ENCODE peak calls at places on chromosomes 13 and 19, in ten cellular contexts. One of them, this sample, is unnamed.

GRCh38 chr13:36774895-36775294 is 44.1 kb upstream of the RFXAP start:
- DNase-seq in Caco-2: no peak
- DNase-seq in upper lobe of left lung: no peak
- DNase-seq in Calu3: no peak
- DNase-seq in cardiac muscle cell: peak
- DNase-seq in mammary epithelial cell: no peak
- DNase-seq in pancreas: no peak
- DNase-seq in foreskin keratinocyte: no peak
- DNase-seq in endodermal cell: no peak
- DNase-seq in AG10803: no peak
- DNase-seq in this sample: no peak

GRCh38 chr13:33740134-33740538 is 77.8 kb upstream of the RFC3 start:
- DNase-seq in Caco-2: no peak
- DNase-seq in upper lobe of left lung: no peak
- DNase-seq in Calu3: no peak
- DNase-seq in cardiac muscle cell: peak
- DNase-seq in mammary epithelial cell: peak
- DNase-seq in pancreas: no peak
- DNase-seq in foreskin keratinocyte: no peak
- DNase-seq in endodermal cell: no peak
- DNase-seq in AG10803: peak
- DNase-seq in this sample: no peak

GRCh38 chr13:35388979-35389378 is 87.5 kb downstream of the MAB21L1 start:
- DNase-seq in Caco-2: no peak
- DNase-seq in upper lobe of left lung: no peak
- DNase-seq in Calu3: no peak
- DNase-seq in cardiac muscle cell: peak
- DNase-seq in mammary epithelial cell: no peak
- DNase-seq in pancreas: no peak
- DNase-seq in foreskin keratinocyte: no peak
- DNase-seq in endodermal cell: no peak
- DNase-seq in AG10803: peak
- DNase-seq in this sample: no peak

GRCh38 chr19:39746836-39747529 is 9.2 kb upstream of the CLC start:
- DNase-seq in Caco-2: no peak
- DNase-seq in upper lobe of left lung: no peak
- DNase-seq in Calu3: no peak
- DNase-seq in cardiac muscle cell: no peak
- DNase-seq in mammary epithelial cell: no peak
- DNase-seq in pancreas: peak
- DNase-seq in foreskin keratinocyte: no peak
- DNase-seq in endodermal cell: peak
- DNase-seq in AG10803: no peak
- DNase-seq in this sample: no peak

GRCh38 chr19:35883920-35884319 is 15.5 kb downstream of the APLP1 start:
- DNase-seq in Caco-2: no peak
- DNase-seq in upper lobe of left lung: no peak
- DNase-seq in Calu3: no peak
- DNase-seq in cardiac muscle cell: no peak
- DNase-seq in mammary epithelial cell: no peak
- DNase-seq in pancreas: no peak
- DNase-seq in foreskin keratinocyte: no peak
- DNase-seq in endodermal cell: no peak
- DNase-seq in AG10803: no peak
- DNase-seq in this sample: no peak

GRCh38 chr13:105773887-105774538 is 761.4 kb downstream of the EFNB2 start:
- DNase-seq in Caco-2: peak
- DNase-seq in upper lobe of left lung: no peak
- DNase-seq in Calu3: peak
- DNase-seq in cardiac muscle cell: peak
- DNase-seq in mammary epithelial cell: no peak
- DNase-seq in pancreas: no peak
- DNase-seq in foreskin keratinocyte: peak
- DNase-seq in endodermal cell: no peak
- DNase-seq in AG10803: no peak
- DNase-seq in this sample: no peak

GRCh38 chr19:40413291-40413994 is at the start of gene PRX:
- DNase-seq in Caco-2: no peak
- DNase-seq in upper lobe of left lung: no peak
- DNase-seq in Calu3: no peak
- DNase-seq in cardiac muscle cell: no peak
- DNase-seq in mammary epithelial cell: no peak
- DNase-seq in pancreas: no peak
- DNase-seq in foreskin keratinocyte: no peak
- DNase-seq in endodermal cell: peak
- DNase-seq in AG10803: no peak
- DNase-seq in this sample: no peak

GRCh38 chr19:8473652-8474476 is 28.6 kb downstream of the PRAM1 start:
- DNase-seq in Caco-2: no peak
- DNase-seq in upper lobe of left lung: no peak
- DNase-seq in Calu3: no peak
- DNase-seq in cardiac muscle cell: no peak
- DNase-seq in mammary epithelial cell: no peak
- DNase-seq in pancreas: no peak
- DNase-seq in foreskin keratinocyte: no peak
- DNase-seq in endodermal cell: no peak
- DNase-seq in AG10803: no peak
- DNase-seq in this sample: no peak

GRCh38 chr13:54241719-54242118 is 1213.1 kb downstream of the OLFM4 start:
- DNase-seq in Caco-2: no peak
- DNase-seq in upper lobe of left lung: no peak
- DNase-seq in Calu3: no peak
- DNase-seq in cardiac muscle cell: no peak
- DNase-seq in mammary epithelial cell: no peak
- DNase-seq in pancreas: no peak
- DNase-seq in foreskin keratinocyte: peak
- DNase-seq in endodermal cell: no peak
- DNase-seq in AG10803: no peak
- DNase-seq in this sample: no peak

GRCh38 chr13:113058988-113059850 is 46.4 kb upstream of the F7 start:
- DNase-seq in Caco-2: no peak
- DNase-seq in upper lobe of left lung: peak
- DNase-seq in Calu3: no peak
- DNase-seq in cardiac muscle cell: peak
- DNase-seq in mammary epithelial cell: no peak
- DNase-seq in pancreas: no peak
- DNase-seq in foreskin keratinocyte: peak
- DNase-seq in endodermal cell: no peak
- DNase-seq in AG10803: no peak
- DNase-seq in this sample: no peak

GRCh38 chr13:89029062-89029461 is 1357.9 kb downstream of the SLITRK5 start:
- DNase-seq in Caco-2: no peak
- DNase-seq in upper lobe of left lung: no peak
- DNase-seq in Calu3: no peak
- DNase-seq in cardiac muscle cell: no peak
- DNase-seq in mammary epithelial cell: no peak
- DNase-seq in pancreas: no peak
- DNase-seq in foreskin keratinocyte: no peak
- DNase-seq in endodermal cell: no peak
- DNase-seq in AG10803: no peak
- DNase-seq in this sample: no peak

GRCh38 chr13:30714629-30715028 is 20.7 kb upstream of the ALOX5AP start:
- DNase-seq in Caco-2: no peak
- DNase-seq in upper lobe of left lung: no peak
- DNase-seq in Calu3: no peak
- DNase-seq in cardiac muscle cell: no peak
- DNase-seq in mammary epithelial cell: no peak
- DNase-seq in pancreas: no peak
- DNase-seq in foreskin keratinocyte: no peak
- DNase-seq in endodermal cell: peak
- DNase-seq in AG10803: no peak
- DNase-seq in this sample: no peak

GRCh38 chr19:48608798-48609263 is 2.3 kb downstream of the SPACA4 start:
- DNase-seq in Caco-2: peak
- DNase-seq in upper lobe of left lung: no peak
- DNase-seq in Calu3: peak
- DNase-seq in cardiac muscle cell: peak
- DNase-seq in mammary epithelial cell: no peak
- DNase-seq in pancreas: no peak
- DNase-seq in foreskin keratinocyte: no peak
- DNase-seq in endodermal cell: peak
- DNase-seq in AG10803: peak
- DNase-seq in this sample: no peak
- TF ChIP-seq CTCF in Caco-2: peak
- TF ChIP-seq CTCF in upper lobe of left lung: peak
- TF ChIP-seq CTCF in Calu3: peak
- TF ChIP-seq CTCF in cardiac muscle cell: peak
- TF ChIP-seq CTCF in mammary epithelial cell: peak
- TF ChIP-seq CTCF in pancreas: no peak
- TF ChIP-seq CTCF in foreskin keratinocyte: peak
- TF ChIP-seq CTCF in endodermal cell: peak
- TF ChIP-seq CTCF in AG10803: peak
- TF ChIP-seq CTCF in this sample: peak

GRCh38 chr13:39306639-39307589 is 268.7 kb downstream of the NHLRC3 start:
- DNase-seq in Caco-2: no peak
- DNase-seq in upper lobe of left lung: no peak
- DNase-seq in Calu3: no peak
- DNase-seq in cardiac muscle cell: no peak
- DNase-seq in mammary epithelial cell: no peak
- DNase-seq in pancreas: no peak
- DNase-seq in foreskin keratinocyte: no peak
- DNase-seq in endodermal cell: no peak
- DNase-seq in AG10803: no peak
- DNase-seq in this sample: no peak
- TF ChIP-seq CTCF in Caco-2: no peak
- TF ChIP-seq CTCF in upper lobe of left lung: no peak
- TF ChIP-seq CTCF in Calu3: no peak
- TF ChIP-seq CTCF in cardiac muscle cell: no peak
- TF ChIP-seq CTCF in mammary epithelial cell: no peak
- TF ChIP-seq CTCF in pancreas: no peak
- TF ChIP-seq CTCF in foreskin keratinocyte: no peak
- TF ChIP-seq CTCF in endodermal cell: no peak
- TF ChIP-seq CTCF in AG10803: no peak
- TF ChIP-seq CTCF in this sample: no peak

DNA sequence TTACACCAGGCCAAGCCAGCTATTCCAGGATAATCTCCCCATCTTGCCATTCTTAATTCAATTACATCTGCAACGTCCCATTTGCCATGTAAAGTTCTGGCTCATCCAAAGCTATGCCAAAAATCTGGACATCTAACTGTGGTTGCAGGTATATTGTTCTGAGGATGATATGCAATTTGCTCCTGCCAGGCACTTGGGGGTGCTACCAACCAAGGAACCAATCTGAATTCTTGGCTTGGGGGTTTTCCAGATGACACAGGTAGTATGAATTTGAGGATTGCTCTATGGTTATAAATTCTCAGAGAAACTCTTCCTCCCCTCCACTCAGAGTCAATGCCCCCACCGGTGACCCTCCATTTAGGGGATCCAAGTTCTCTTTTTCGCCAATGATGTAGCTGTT is 33.0 kb downstream of the CRYL1 start:
- DNase-seq in Caco-2: peak
- DNase-seq in upper lobe of left lung: no peak
- DNase-seq in Calu3: peak
- DNase-seq in cardiac muscle cell: peak
- DNase-seq in mammary epithelial cell: peak
- DNase-seq in pancreas: no peak
- DNase-seq in foreskin keratinocyte: peak
- DNase-seq in endodermal cell: peak
- DNase-seq in AG10803: no peak
- DNase-seq in this sample: peak
- TF ChIP-seq CTCF in Caco-2: peak
- TF ChIP-seq CTCF in upper lobe of left lung: peak
- TF ChIP-seq CTCF in Calu3: peak
- TF ChIP-seq CTCF in cardiac muscle cell: peak
- TF ChIP-seq CTCF in mammary epithelial cell: peak
- TF ChIP-seq CTCF in pancreas: no peak
- TF ChIP-seq CTCF in foreskin keratinocyte: peak
- TF ChIP-seq CTCF in endodermal cell: peak
- TF ChIP-seq CTCF in AG10803: no peak
- TF ChIP-seq CTCF in this sample: peak

GRCh38 chr19:42022616-42023015 is 28.6 kb upstream of the ATP1A3 start:
- DNase-seq in Caco-2: no peak
- DNase-seq in upper lobe of left lung: no peak
- DNase-seq in Calu3: no peak
- DNase-seq in cardiac muscle cell: no peak
- DNase-seq in mammary epithelial cell: no peak
- DNase-seq in pancreas: no peak
- DNase-seq in foreskin keratinocyte: no peak
- DNase-seq in endodermal cell: no peak
- DNase-seq in AG10803: no peak
- DNase-seq in this sample: no peak

GRCh38 chr19:42023943-42024260 is 29.9 kb upstream of the ATP1A3 start:
- DNase-seq in Caco-2: no peak
- DNase-seq in upper lobe of left lung: no peak
- DNase-seq in Calu3: no peak
- DNase-seq in cardiac muscle cell: no peak
- DNase-seq in mammary epithelial cell: no peak
- DNase-seq in pancreas: no peak
- DNase-seq in foreskin keratinocyte: no peak
- DNase-seq in endodermal cell: no peak
- DNase-seq in AG10803: no peak
- DNase-seq in this sample: no peak

GRCh38 chr19:42021185-42021584 is 27.2 kb upstream of the ATP1A3 start:
- DNase-seq in Caco-2: no peak
- DNase-seq in upper lobe of left lung: no peak
- DNase-seq in Calu3: no peak
- DNase-seq in cardiac muscle cell: no peak
- DNase-seq in mammary epithelial cell: no peak
- DNase-seq in pancreas: no peak
- DNase-seq in foreskin keratinocyte: no peak
- DNase-seq in endodermal cell: no peak
- DNase-seq in AG10803: no peak
- DNase-seq in this sample: no peak

GRCh38 chr19:42024622-42025111 is 30.6 kb upstream of the ATP1A3 start:
- DNase-seq in Caco-2: no peak
- DNase-seq in upper lobe of left lung: peak
- DNase-seq in Calu3: no peak
- DNase-seq in cardiac muscle cell: peak
- DNase-seq in mammary epithelial cell: no peak
- DNase-seq in pancreas: no peak
- DNase-seq in foreskin keratinocyte: no peak
- DNase-seq in endodermal cell: no peak
- DNase-seq in AG10803: peak
- DNase-seq in this sample: no peak

GRCh38 chr19:42023121-42023942 is 29.3 kb upstream of the ATP1A3 start:
- DNase-seq in Caco-2: peak
- DNase-seq in upper lobe of left lung: peak
- DNase-seq in Calu3: peak
- DNase-seq in cardiac muscle cell: peak
- DNase-seq in mammary epithelial cell: no peak
- DNase-seq in pancreas: no peak
- DNase-seq in foreskin keratinocyte: no peak
- DNase-seq in endodermal cell: peak
- DNase-seq in AG10803: peak
- DNase-seq in this sample: peak
- TF ChIP-seq CTCF in Caco-2: peak
- TF ChIP-seq CTCF in upper lobe of left lung: no peak
- TF ChIP-seq CTCF in Calu3: peak
- TF ChIP-seq CTCF in cardiac muscle cell: peak
- TF ChIP-seq CTCF in mammary epithelial cell: peak
- TF ChIP-seq CTCF in pancreas: no peak
- TF ChIP-seq CTCF in foreskin keratinocyte: peak
- TF ChIP-seq CTCF in endodermal cell: peak
- TF ChIP-seq CTCF in AG10803: peak
- TF ChIP-seq CTCF in this sample: peak

GRCh38 chr13:110107568-110108347 is 199.2 kb downstream of the COL4A1 start:
- DNase-seq in Caco-2: no peak
- DNase-seq in upper lobe of left lung: no peak
- DNase-seq in Calu3: no peak
- DNase-seq in cardiac muscle cell: peak
- DNase-seq in mammary epithelial cell: no peak
- DNase-seq in pancreas: no peak
- DNase-seq in foreskin keratinocyte: no peak
- DNase-seq in endodermal cell: peak
- DNase-seq in AG10803: no peak
- DNase-seq in this sample: no peak
- TF ChIP-seq CTCF in Caco-2: no peak
- TF ChIP-seq CTCF in upper lobe of left lung: peak
- TF ChIP-seq CTCF in Calu3: no peak
- TF ChIP-seq CTCF in cardiac muscle cell: peak
- TF ChIP-seq CTCF in mammary epithelial cell: peak
- TF ChIP-seq CTCF in pancreas: no peak
- TF ChIP-seq CTCF in foreskin keratinocyte: peak
- TF ChIP-seq CTCF in endodermal cell: peak
- TF ChIP-seq CTCF in AG10803: no peak
- TF ChIP-seq CTCF in this sample: no peak

This sample was measured in neural crest cell.